ENCODE peak calls at places on chromosomes 16 and 17, in six cellular contexts. One of them, this sample, is unnamed.

GRCh38 chr16:27429330-27429871 is 27.4 kb downstream of the IL21R start:
- DNase-seq in A549: no peak
- DNase-seq in GM12878: no peak
- DNase-seq in endothelial cell of umbilical vein: no peak
- DNase-seq in K562: no peak
- DNase-seq in HepG2: no peak
- DNase-seq in this sample: no peak

GRCh38 chr17:14143678-14144077 is 74.4 kb downstream of the COX10 start:
- DNase-seq in HepG2: no peak
- DNase-seq in endothelial cell of umbilical vein: no peak
- DNase-seq in K562: peak
- DNase-seq in GM12878: no peak
- DNase-seq in A549: no peak
- DNase-seq in this sample: no peak

GRCh38 chr17:17570207-17570797 is 21.2 kb downstream of the PEMT start:
- DNase-seq in GM12878: no peak
- DNase-seq in A549: peak
- DNase-seq in HepG2: peak
- DNase-seq in K562: no peak
- DNase-seq in endothelial cell of umbilical vein: peak
- DNase-seq in this sample: peak

GRCh38 chr16:72172105-72173034 is at the start of gene PMFBP1:
- DNase-seq in K562: peak
- DNase-seq in A549: peak
- DNase-seq in endothelial cell of umbilical vein: peak
- DNase-seq in GM12878: peak
- DNase-seq in HepG2: peak
- DNase-seq in this sample: peak

GRCh38 chr16:23807028-23807427 is 28.8 kb upstream of the PRKCB start:
- DNase-seq in GM12878: no peak
- DNase-seq in K562: no peak
- DNase-seq in HepG2: no peak
- DNase-seq in A549: no peak
- DNase-seq in endothelial cell of umbilical vein: no peak
- DNase-seq in this sample: peak

GRCh38 chr16:13896543-13897182 is 23.3 kb upstream of the ERCC4 start:
- DNase-seq in HepG2: peak
- DNase-seq in A549: peak
- DNase-seq in endothelial cell of umbilical vein: no peak
- DNase-seq in GM12878: no peak
- DNase-seq in K562: peak
- DNase-seq in this sample: peak

GRCh38 chr16:85360323-85361277 is 248.3 kb upstream of the CIBAR2 start:
- DNase-seq in endothelial cell of umbilical vein: no peak
- DNase-seq in GM12878: no peak
- DNase-seq in A549: no peak
- DNase-seq in K562: no peak
- DNase-seq in HepG2: no peak
- DNase-seq in this sample: no peak

GRCh38 chr16:50724237-50724747 is 17.6 kb upstream of the CYLD start:
- DNase-seq in GM12878: no peak
- DNase-seq in endothelial cell of umbilical vein: no peak
- DNase-seq in K562: no peak
- DNase-seq in HepG2: no peak
- DNase-seq in A549: no peak
- DNase-seq in this sample: peak

GRCh38 chr16:27404163-27404823 is 2.3 kb downstream of the IL21R start:
- DNase-seq in GM12878: no peak
- DNase-seq in A549: no peak
- DNase-seq in HepG2: no peak
- DNase-seq in K562: no peak
- DNase-seq in endothelial cell of umbilical vein: no peak
- DNase-seq in this sample: no peak

GRCh38 chr17:58615768-58616659 is 75.8 kb downstream of the TEX14 start:
- DNase-seq in GM12878: peak
- DNase-seq in K562: no peak
- DNase-seq in endothelial cell of umbilical vein: no peak
- DNase-seq in A549: no peak
- DNase-seq in HepG2: no peak
- DNase-seq in this sample: no peak

GRCh38 chr17:67995568-67996191 is 589 bp downstream of the C17orf58 start:
- DNase-seq in GM12878: no peak
- DNase-seq in HepG2: no peak
- DNase-seq in A549: no peak
- DNase-seq in endothelial cell of umbilical vein: no peak
- DNase-seq in K562: no peak
- DNase-seq in this sample: peak

GRCh38 chr17:70084476-70084875 is 9.5 kb downstream of the KCNJ16 start:
- DNase-seq in GM12878: no peak
- DNase-seq in endothelial cell of umbilical vein: no peak
- DNase-seq in K562: no peak
- DNase-seq in A549: no peak
- DNase-seq in HepG2: no peak
- DNase-seq in this sample: no peak

GRCh38 chr17:57995076-57995956 is 7.3 kb upstream of the VEZF1 start:
- DNase-seq in A549: peak
- DNase-seq in HepG2: peak
- DNase-seq in K562: peak
- DNase-seq in GM12878: no peak
- DNase-seq in endothelial cell of umbilical vein: peak
- DNase-seq in this sample: peak

GRCh38 chr16:89707695-89708094 is 6.2 kb upstream of the SPATA2L start:
- DNase-seq in A549: no peak
- DNase-seq in HepG2: no peak
- DNase-seq in GM12878: no peak
- DNase-seq in K562: no peak
- DNase-seq in endothelial cell of umbilical vein: no peak
- DNase-seq in this sample: no peak

GRCh38 chr16:27174798-27175197 is 28.5 kb upstream of the KDM8 start:
- DNase-seq in GM12878: no peak
- DNase-seq in HepG2: no peak
- DNase-seq in K562: peak
- DNase-seq in A549: peak
- DNase-seq in endothelial cell of umbilical vein: no peak
- DNase-seq in this sample: no peak

GRCh38 chr16:11835891-11836652 is 15.3 kb downstream of the RSL1D1 start:
- DNase-seq in A549: no peak
- DNase-seq in endothelial cell of umbilical vein: no peak
- DNase-seq in GM12878: no peak
- DNase-seq in HepG2: no peak
- DNase-seq in K562: peak
- DNase-seq in this sample: no peak

GRCh38 chr17:13541032-13541480 is 60.7 kb downstream of the HS3ST3A1 start:
- DNase-seq in A549: peak
- DNase-seq in endothelial cell of umbilical vein: no peak
- DNase-seq in HepG2: no peak
- DNase-seq in K562: peak
- DNase-seq in GM12878: no peak
- DNase-seq in this sample: no peak

GRCh38 chr17:39705786-39706348 is 6.0 kb downstream of the ERBB2 start:
- DNase-seq in A549: no peak
- DNase-seq in K562: no peak
- DNase-seq in endothelial cell of umbilical vein: no peak
- DNase-seq in HepG2: no peak
- DNase-seq in GM12878: no peak
- DNase-seq in this sample: no peak

GRCh38 chr17:10022416-10022815 is 117.3 kb upstream of the RCVRN start:
- DNase-seq in HepG2: no peak
- DNase-seq in endothelial cell of umbilical vein: no peak
- DNase-seq in A549: no peak
- DNase-seq in GM12878: no peak
- DNase-seq in K562: no peak
- DNase-seq in this sample: no peak

GRCh38 chr17:45705123-45706009 is 78.8 kb upstream of the CRHR1 start:
- DNase-seq in HepG2: peak
- DNase-seq in GM12878: no peak
- DNase-seq in A549: peak
- DNase-seq in endothelial cell of umbilical vein: no peak
- DNase-seq in K562: peak
- DNase-seq in this sample: peak

GRCh38 chr17:79832211-79833109 is 6.8 kb downstream of the CBX4 start:
- DNase-seq in endothelial cell of umbilical vein: no peak
- DNase-seq in GM12878: no peak
- DNase-seq in HepG2: peak
- DNase-seq in K562: peak
- DNase-seq in A549: peak
- DNase-seq in this sample: peak

GRCh38 chr16:17451835-17452234 is 18.9 kb downstream of the XYLT1 start:
- DNase-seq in A549: no peak
- DNase-seq in endothelial cell of umbilical vein: no peak
- DNase-seq in HepG2: no peak
- DNase-seq in K562: no peak
- DNase-seq in GM12878: no peak
- DNase-seq in this sample: peak

GRCh38 chr17:21239680-21240374 is 13.4 kb downstream of the NATD1 start:
- DNase-seq in GM12878: no peak
- DNase-seq in K562: peak
- DNase-seq in HepG2: peak
- DNase-seq in endothelial cell of umbilical vein: no peak
- DNase-seq in A549: peak
- DNase-seq in this sample: peak

GRCh38 chr17:7929158-7930029 is at the start of gene KCNAB3:
- DNase-seq in A549: peak
- DNase-seq in HepG2: no peak
- DNase-seq in endothelial cell of umbilical vein: peak
- DNase-seq in GM12878: no peak
- DNase-seq in K562: peak
- DNase-seq in this sample: no peak

GRCh38 chr17:32915108-32915700 is 12.7 kb upstream of the TMEM98 start:
- DNase-seq in endothelial cell of umbilical vein: no peak
- DNase-seq in GM12878: no peak
- DNase-seq in K562: peak
- DNase-seq in A549: no peak
- DNase-seq in HepG2: no peak
- DNase-seq in this sample: no peak

GRCh38 chr17:57900991-57901743 is 51.3 kb upstream of the MRPS23 start:
- DNase-seq in HepG2: no peak
- DNase-seq in GM12878: no peak
- DNase-seq in A549: no peak
- DNase-seq in K562: no peak
- DNase-seq in endothelial cell of umbilical vein: no peak
- DNase-seq in this sample: no peak

GRCh38 chr17:1362065-1362848 is 37.8 kb downstream of the YWHAE start:
- DNase-seq in GM12878: no peak
- DNase-seq in K562: no peak
- DNase-seq in A549: no peak
- DNase-seq in endothelial cell of umbilical vein: peak
- DNase-seq in HepG2: no peak
- DNase-seq in this sample: no peak

GRCh38 chr17:27569884-27570577 is 61.0 kb upstream of the LGALS9 start:
- DNase-seq in HepG2: peak
- DNase-seq in A549: no peak
- DNase-seq in GM12878: no peak
- DNase-seq in endothelial cell of umbilical vein: no peak
- DNase-seq in K562: peak
- DNase-seq in this sample: peak

GRCh38 chr17:21842332-21843317 is 150.3 kb downstream of the KCNJ18 start:
- DNase-seq in GM12878: no peak
- DNase-seq in A549: no peak
- DNase-seq in K562: no peak
- DNase-seq in endothelial cell of umbilical vein: no peak
- DNase-seq in HepG2: no peak
- DNase-seq in this sample: no peak

GRCh38 chr17:9529033-9529748 is 46.4 kb downstream of the STX8 start:
- DNase-seq in A549: peak
- DNase-seq in endothelial cell of umbilical vein: peak
- DNase-seq in K562: peak
- DNase-seq in HepG2: peak
- DNase-seq in GM12878: no peak
- DNase-seq in this sample: peak

GRCh38 chr16:4414187-4414909 is 2.0 kb downstream of the CORO7 start:
- DNase-seq in endothelial cell of umbilical vein: no peak
- DNase-seq in HepG2: no peak
- DNase-seq in K562: no peak
- DNase-seq in GM12878: peak
- DNase-seq in A549: no peak
- DNase-seq in this sample: no peak

GRCh38 chr16:29961479-29962343 is at the start of gene TMEM219:
- DNase-seq in A549: peak
- DNase-seq in K562: peak
- DNase-seq in HepG2: peak
- DNase-seq in endothelial cell of umbilical vein: peak
- DNase-seq in GM12878: peak
- DNase-seq in this sample: peak
- TF ChIP-seq MAX in A549: peak
- TF ChIP-seq MAX in K562: peak
- TF ChIP-seq MAX in HepG2: peak
- TF ChIP-seq MAX in endothelial cell of umbilical vein: no peak
- TF ChIP-seq MAX in GM12878: no peak
- TF ChIP-seq MAX in this sample: peak

GRCh38 chr16:49462989-49463371 is 89.4 kb downstream of the C16orf78 start:
- DNase-seq in GM12878: no peak
- DNase-seq in K562: no peak
- DNase-seq in HepG2: no peak
- DNase-seq in endothelial cell of umbilical vein: no peak
- DNase-seq in A549: no peak
- DNase-seq in this sample: no peak
- TF ChIP-seq MYC in GM12878: no peak
- TF ChIP-seq MYC in K562: no peak
- TF ChIP-seq MYC in HepG2: no peak
- TF ChIP-seq MYC in endothelial cell of umbilical vein: no peak
- TF ChIP-seq MYC in A549: no peak
- TF ChIP-seq MYC in this sample: no peak

GRCh38 chr17:82602986-82603385 is 45.3 kb downstream of the WDR45B start:
- DNase-seq in HepG2: no peak
- DNase-seq in endothelial cell of umbilical vein: peak
- DNase-seq in A549: no peak
- DNase-seq in GM12878: peak
- DNase-seq in K562: no peak
- DNase-seq in this sample: no peak
- TF ChIP-seq MAX in HepG2: no peak
- TF ChIP-seq MAX in endothelial cell of umbilical vein: peak
- TF ChIP-seq MAX in A549: no peak
- TF ChIP-seq MAX in GM12878: no peak
- TF ChIP-seq MAX in K562: no peak
- TF ChIP-seq MAX in this sample: no peak

GRCh38 chr17:73170324-73170723 is 5.5 kb downstream of the SSTR2 start:
- DNase-seq in endothelial cell of umbilical vein: no peak
- DNase-seq in HepG2: no peak
- DNase-seq in K562: no peak
- DNase-seq in GM12878: no peak
- DNase-seq in A549: no peak
- DNase-seq in this sample: no peak
- TF ChIP-seq MYC in endothelial cell of umbilical vein: no peak
- TF ChIP-seq MYC in HepG2: no peak
- TF ChIP-seq MYC in K562: no peak
- TF ChIP-seq MYC in GM12878: no peak
- TF ChIP-seq MYC in A549: no peak
- TF ChIP-seq MYC in this sample: no peak

GRCh38 chr16:68401871-68402747 is 46.2 kb downstream of the SMPD3 start:
- DNase-seq in A549: no peak
- DNase-seq in endothelial cell of umbilical vein: no peak
- DNase-seq in K562: no peak
- DNase-seq in HepG2: no peak
- DNase-seq in GM12878: no peak
- DNase-seq in this sample: peak
- TF ChIP-seq MAX in A549: no peak
- TF ChIP-seq MAX in endothelial cell of umbilical vein: no peak
- TF ChIP-seq MAX in K562: no peak
- TF ChIP-seq MAX in HepG2: no peak
- TF ChIP-seq MAX in GM12878: no peak
- TF ChIP-seq MAX in this sample: peak

This sample was measured in NB4.